ENCODE peak calls at places on chromosome 4, in six cellular contexts. M, B, C, J, S and E are unnamed samples.
A peak's percentile ranks its signal among the peaks of the same experiment; 100 is the strongest.

GRCh38 chr4:139007640-139008039 is 7.9 kb upstream of the NOCT start:
- DNase-seq in C (no peak), M (peak; percentile 64), B (no peak), S (no peak), J (no peak), E (no peak)

GRCh38 chr4:85409251-85409650 is 65.7 kb upstream of the ARHGAP24 start:
- DNase-seq in C (no peak), S (no peak), J (peak; percentile 6), M (no peak), B (no peak), E (no peak)

GRCh38 chr4:2795558-2796260 is 2.8 kb downstream of the SH3BP2 start:
- DNase-seq in M (peak; percentile 42), S (no peak), C (peak; percentile 45), B (peak; percentile 74), J (no peak), E (no peak)

GRCh38 chr4:52751349-52751911 is at the start of gene ERVMER34-1:
- DNase-seq in M (peak; percentile 65), C (peak; percentile 95), J (peak; percentile 93), S (peak; percentile 83), B (peak; percentile 86), E (peak; percentile 70)

GRCh38 chr4:120960868-120961267 is 38.3 kb upstream of the PRDM5 start:
- DNase-seq in S (no peak), C (no peak), J (no peak), M (no peak), B (no peak), E (no peak)

GRCh38 chr4:183563874-183564273 is 59.0 kb downstream of the ING2 start:
- DNase-seq in S (no peak), C (no peak), J (no peak), M (no peak), B (no peak), E (no peak)

GRCh38 chr4:7282094-7282370 is 89.7 kb downstream of the SORCS2 start:
- DNase-seq in M (no peak), S (no peak), J (no peak), B (no peak), C (no peak), E (no peak)

GRCh38 chr4:62077406-62077805 is 877.3 kb downstream of the ADGRL3 start:
- DNase-seq in C (no peak), J (peak; percentile 29), S (no peak), M (no peak), B (no peak), E (no peak)

GRCh38 chr4:142243250-142243649 is 602.9 kb downstream of the INPP4B start:
- DNase-seq in M (no peak), J (no peak), C (no peak), S (no peak), B (no peak), E (no peak)

GRCh38 chr4:17173300-17173699 is 274.9 kb upstream of the LDB2 start:
- DNase-seq in M (no peak), B (no peak), S (no peak), C (peak; percentile 82), J (peak; percentile 74), E (peak; percentile 48)

GRCh38 chr4:169898095-169898494 is 128.1 kb downstream of the MFAP3L start:
- DNase-seq in M (no peak), S (no peak), C (no peak), J (no peak), B (no peak), E (no peak)

GRCh38 chr4:155705664-155706063 is 39.0 kb downstream of the GUCY1A1 start:
- DNase-seq in C (peak; percentile 51), S (peak; percentile 88), B (no peak), M (no peak), J (peak; percentile 10), E (no peak)
- H3K27ac ChIP-seq in C (peak overlapping the region; percentile 52), S (peak overlapping the region; percentile 82), B (no peak overlapping the region), M (no peak overlapping the region), J (no peak overlapping the region), E (no peak overlapping the region)

GRCh38 chr4:40058854-40059253 is 2.2 kb downstream of the N4BP2 start:
- DNase-seq in M (no peak), C (no peak), J (no peak), S (no peak), B (no peak), E (no peak)
- H3K4me3 ChIP-seq in M (peak overlapping the region; percentile 92), C (peak overlapping the region; percentile 98), J (peak overlapping the region; percentile 80), S (peak overlapping the region; percentile 92), B (peak overlapping the region; percentile 61), E (no peak overlapping the region)

GRCh38 chr4:65917486-65917885 is 247.2 kb upstream of the EPHA5 start:
- DNase-seq in S (no peak), J (no peak), C (no peak), B (no peak), M (no peak), E (no peak)
- H3K4me1 ChIP-seq in S (no peaks in the 10 kb centered on the region), J (peaks cover 8% of the 10 kb centered on the region), C (no peaks in the 10 kb centered on the region), B (no peaks in the 10 kb centered on the region), M (no peaks in the 10 kb centered on the region), E (no peaks in the 10 kb centered on the region)

GRCh38 chr4:182297659-182298058 is 54.5 kb downstream of the TENM3 start:
- DNase-seq in S (no peak), C (no peak), J (no peak), M (no peak), B (no peak), E (no peak)
- H3K27ac ChIP-seq in S (no peak overlapping the region), C (no peak overlapping the region), J (no peak overlapping the region), M (no peak overlapping the region), B (no peak overlapping the region), E (no peak overlapping the region)

DNA sequence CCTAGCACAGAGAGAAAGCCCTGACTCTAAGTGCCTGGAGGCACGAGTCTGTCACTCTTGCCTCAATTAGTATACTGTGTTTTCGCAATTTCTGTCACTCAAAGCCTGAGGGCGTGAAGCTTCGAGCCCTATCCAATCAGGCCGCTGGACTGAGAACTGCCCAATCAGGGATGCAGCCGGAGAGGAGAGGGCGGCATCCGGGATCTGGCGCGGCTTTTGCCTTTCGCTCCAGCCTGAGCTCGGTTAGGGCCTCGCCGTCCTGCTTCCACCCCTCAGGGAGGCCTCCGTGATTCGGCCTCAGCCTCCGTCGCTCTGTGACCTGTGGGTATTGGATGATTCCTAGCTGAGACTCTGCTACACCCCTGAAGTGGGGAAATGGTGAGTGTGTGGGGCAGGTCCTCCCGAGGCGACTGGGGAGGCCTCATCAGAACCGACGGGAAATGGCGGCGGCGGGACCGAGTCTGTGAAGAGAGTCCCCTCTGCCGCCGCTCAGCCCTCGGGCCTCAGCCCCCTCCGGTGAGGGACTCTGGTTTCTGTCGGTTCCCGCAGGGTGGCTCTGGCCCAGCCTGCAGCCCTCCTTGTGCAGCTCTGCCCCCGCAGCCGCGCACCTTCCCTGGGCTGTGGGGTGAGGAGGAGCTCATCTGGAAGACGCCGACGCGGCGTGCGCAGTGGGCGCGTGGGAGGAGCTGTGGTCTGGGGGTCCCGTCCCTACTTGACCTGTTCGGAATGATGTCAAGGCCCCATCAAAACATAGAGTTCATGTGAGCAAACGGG is 48.5 kb downstream of the ZNF141 start:
- DNase-seq in B (peak; percentile 72), M (no peak), J (peak; percentile 97), C (no peak), S (no peak), E (peak; percentile 35)
- H3K4me3 ChIP-seq in B (no peak overlapping the region), M (no peak overlapping the region), J (peak overlapping the region; percentile 90), C (no peak overlapping the region), S (no peak overlapping the region), E (peak overlapping the region; percentile 82)